ENCODE peak calls at places on chromosome 20, in seven cellular contexts. D is left colon; F is RWPE2; H is stimulated activated naive CD8-positive, alpha-beta T cell treated with anti-CD3 and anti-CD28 coated beads, Interleukin-15, amount 100 ng/mL, for 72 hours; O is heart right ventricle; A is gastroesophageal sphincter; J is HepG2. P is an unnamed sample.

GRCh38 chr20:17767624-17768023 is 67.9 kb downstream of the BANF2 start:
- ATAC-seq in H (no peak), F (no peak), D (peak; percentile 78), O (no peak), A (no peak), J (no peak), P (no peak)

GRCh38 chr20:49832632-49833327 is 20.2 kb downstream of the SLC9A8 start:
- ATAC-seq in F (peak; percentile 80), A (peak; percentile 70), D (no peak), H (no peak), J (peak; percentile 53), O (no peak), P (peak; percentile 46)

GRCh38 chr20:49866051-49866450 is 49.3 kb downstream of the SPATA2 start:
- ATAC-seq in D (no peak), H (no peak), F (no peak), J (no peak), A (no peak), O (no peak), P (no peak)

GRCh38 chr20:59940956-59941294 is 736 bp downstream of the FAM217B start:
- ATAC-seq in H (peak; percentile 8), A (no peak), F (no peak), D (no peak), O (no peak), J (no peak), P (no peak)

GRCh38 chr20:54084727-54085368 is 14.5 kb upstream of the BCAS1 start:
- ATAC-seq in J (peak; percentile 87), O (no peak), D (peak; percentile 74), H (no peak), F (no peak), A (no peak), P (no peak)

GRCh38 chr20:49483706-49484101 is 1.2 kb upstream of the KCNB1 start:
- ATAC-seq in A (peak; percentile 15), D (no peak), F (no peak), O (no peak), J (peak; percentile 3), H (peak; percentile 36), P (peak; percentile 6)

GRCh38 chr20:10633708-10634107 is 40.1 kb downstream of the JAG1 start:
- ATAC-seq in H (no peak), D (no peak), F (no peak), J (no peak), O (no peak), A (no peak), P (no peak)

GRCh38 chr20:63877755-63878470 is 12.8 kb downstream of the TPD52L2 start:
- ATAC-seq in J (no peak), D (no peak), O (no peak), H (no peak), F (no peak), A (no peak), P (no peak)

GRCh38 chr20:16828666-16829305 is 80.6 kb downstream of the OTOR start:
- ATAC-seq in O (no peak), F (peak; percentile 17), J (no peak), A (no peak), H (no peak), D (no peak), P (no peak)

GRCh38 chr20:32945710-32946221 is 58.5 kb downstream of the SUN5 start:
- ATAC-seq in J (peak; percentile 96), D (no peak), H (peak; percentile 92), O (no peak), A (no peak), F (peak; percentile 74), P (no peak)

GRCh38 chr20:34907616-34908469 is 31.4 kb downstream of the ACSS2 start:
- ATAC-seq in H (no peak), A (peak; percentile 74), F (peak; percentile 98), O (peak; percentile 95), D (peak; percentile 71), J (peak; percentile 25), P (peak; percentile 89)

GRCh38 chr20:18288748-18289705 is 700 bp downstream of the ZNF133 start:
- ATAC-seq in F (peak; percentile 29), J (peak; percentile 53), D (peak; percentile 7), A (peak; percentile 4), H (no peak), O (peak; percentile 63), P (peak; percentile 22)

GRCh38 chr20:64057628-64058498 is 5.1 kb upstream of the TCEA2 start:
- ATAC-seq in A (peak; percentile 47), D (peak; percentile 76), J (peak; percentile 44), H (peak; percentile 83), F (peak; percentile 69), O (peak; percentile 42), P (peak; percentile 52)

GRCh38 chr20:1489328-1489727 is 1.9 kb downstream of the SIRPB2 start:
- ATAC-seq in J (no peak), D (no peak), H (no peak), F (no peak), O (no peak), A (no peak), P (no peak)

GRCh38 chr20:53227523-53227922 is 255.4 kb downstream of the TSHZ2 start:
- ATAC-seq in F (no peak), A (no peak), O (no peak), D (no peak), J (no peak), H (no peak), P (no peak)

GRCh38 chr20:22716824-22717351 is 132.5 kb upstream of the FOXA2 start:
- ATAC-seq in H (no peak), F (peak; percentile 59), D (no peak), A (no peak), J (no peak), O (no peak), P (peak; percentile 37)

GRCh38 chr20:18724788-18725476 is 88.7 kb upstream of the SCP2D1 start:
- ATAC-seq in J (no peak), A (no peak), O (no peak), F (no peak), H (no peak), D (no peak), P (no peak)

GRCh38 chr20:50215101-50215500 is 24.5 kb downstream of the CEBPB start:
- ATAC-seq in O (no peak), A (no peak), J (no peak), H (no peak), D (no peak), F (peak; percentile 19), P (no peak)

GRCh38 chr20:10806539-10806938 is 132.7 kb upstream of the JAG1 start:
- ATAC-seq in F (no peak), A (peak; percentile 55), J (no peak), D (no peak), O (no peak), H (no peak), P (no peak)

GRCh38 chr20:8260837-8261241 is 128.8 kb downstream of the PLCB1 start:
- ATAC-seq in D (no peak), O (no peak), J (no peak), A (peak; percentile 55), H (no peak), F (no peak), P (no peak)

GRCh38 chr20:5885866-5886265 is 64.5 kb downstream of the TRMT6 start:
- ATAC-seq in D (no peak), H (no peak), F (no peak), J (peak; percentile 39), A (no peak), O (no peak), P (no peak)

GRCh38 chr20:24694727-24695528 is 225.5 kb downstream of the SYNDIG1 start:
- ATAC-seq in O (peak; percentile 49), F (no peak), H (no peak), D (no peak), A (no peak), J (no peak), P (no peak)

GRCh38 chr20:13221313-13221672 is 219 bp downstream of the ISM1 start:
- ATAC-seq in J (peak; percentile 8), A (peak; percentile 24), D (no peak), O (no peak), F (no peak), H (peak; percentile 61), P (no peak)

GRCh38 chr20:62832951-62833391 is 16.1 kb downstream of the COL9A3 start:
- ATAC-seq in H (no peak), F (no peak), O (no peak), D (peak; percentile 17), A (peak; percentile 17), J (peak; percentile 30), P (no peak)

GRCh38 chr20:15637971-15638754 is 935.1 kb downstream of the KIF16B start:
- ATAC-seq in D (no peak), F (no peak), O (no peak), J (no peak), A (peak; percentile 46), H (no peak), P (no peak)

GRCh38 chr20:32841632-32842031 is 17.1 kb upstream of the EFCAB8 start:
- ATAC-seq in D (no peak), H (no peak), J (no peak), F (no peak), O (peak; percentile 65), A (no peak), P (no peak)

GRCh38 chr20:59268827-59269226 is 31.6 kb upstream of the EDN3 start:
- ATAC-seq in A (no peak), H (no peak), D (no peak), J (no peak), F (no peak), O (no peak), P (no peak)

GRCh38 chr20:52493177-52493711 is 301.7 kb upstream of the ZFP64 start:
- ATAC-seq in H (peak; percentile 62), A (no peak), F (peak; percentile 1), D (no peak), J (no peak), O (no peak), P (peak; percentile 90)

GRCh38 chr20:23656372-23656771 is 18.6 kb upstream of the CST3 start:
- ATAC-seq in H (no peak), A (peak; percentile 22), F (no peak), D (no peak), O (peak; percentile 35), J (no peak), P (no peak)

P was measured in esophagus mucosa.